ENCODE peak calls at places on chromosomes 16 and 17, in ten cellular contexts. One of them, this sample, is unnamed. For H3K4me1, the result is how much of the 10 kb centered on the place peaks cover.

GRCh38 chr16:74844041-74844826 is 69.6 kb upstream of the FA2H start:
- DNase-seq in adrenal gland: no peak
- DNase-seq in hepatocyte: no peak
- DNase-seq in IMR-90: no peak
- DNase-seq in psoas muscle: no peak
- DNase-seq in HAP-1: no peak
- DNase-seq in ovary: no peak
- DNase-seq in OCI-LY7: no peak
- DNase-seq in A549: no peak
- DNase-seq in effector memory CD4-positive, alpha-beta T cell: no peak
- DNase-seq in this sample: no peak

GRCh38 chr17:82775033-82775823 is 23.4 kb downstream of the TBCD start:
- DNase-seq in adrenal gland: peak
- DNase-seq in hepatocyte: peak
- DNase-seq in IMR-90: no peak
- DNase-seq in psoas muscle: peak
- DNase-seq in HAP-1: peak
- DNase-seq in ovary: peak
- DNase-seq in OCI-LY7: peak
- DNase-seq in A549: peak
- DNase-seq in effector memory CD4-positive, alpha-beta T cell: peak
- DNase-seq in this sample: peak

GRCh38 chr16:78184554-78185183 is 85.2 kb downstream of the WWOX start:
- DNase-seq in adrenal gland: no peak
- DNase-seq in hepatocyte: peak
- DNase-seq in IMR-90: peak
- DNase-seq in psoas muscle: no peak
- DNase-seq in HAP-1: no peak
- DNase-seq in ovary: no peak
- DNase-seq in OCI-LY7: no peak
- DNase-seq in A549: peak
- DNase-seq in effector memory CD4-positive, alpha-beta T cell: no peak
- DNase-seq in this sample: no peak

GRCh38 chr17:77923135-77923534 is 35.4 kb upstream of the TNRC6C start:
- DNase-seq in adrenal gland: no peak
- DNase-seq in hepatocyte: no peak
- DNase-seq in IMR-90: no peak
- DNase-seq in psoas muscle: no peak
- DNase-seq in HAP-1: no peak
- DNase-seq in ovary: no peak
- DNase-seq in OCI-LY7: no peak
- DNase-seq in A549: no peak
- DNase-seq in effector memory CD4-positive, alpha-beta T cell: no peak
- DNase-seq in this sample: no peak

GRCh38 chr16:75105306-75106061 is 11.1 kb downstream of the LDHD start:
- DNase-seq in adrenal gland: peak
- DNase-seq in hepatocyte: peak
- DNase-seq in IMR-90: peak
- DNase-seq in psoas muscle: peak
- DNase-seq in HAP-1: no peak
- DNase-seq in ovary: no peak
- DNase-seq in OCI-LY7: peak
- DNase-seq in A549: no peak
- DNase-seq in effector memory CD4-positive, alpha-beta T cell: no peak
- DNase-seq in this sample: no peak

GRCh38 chr17:74206332-74206818 is 2.9 kb downstream of the RPL38 start:
- DNase-seq in adrenal gland: no peak
- DNase-seq in hepatocyte: no peak
- DNase-seq in IMR-90: no peak
- DNase-seq in psoas muscle: no peak
- DNase-seq in HAP-1: no peak
- DNase-seq in ovary: no peak
- DNase-seq in OCI-LY7: no peak
- DNase-seq in A549: no peak
- DNase-seq in effector memory CD4-positive, alpha-beta T cell: no peak
- DNase-seq in this sample: no peak

GRCh38 chr16:88810868-88811599 is 694 bp downstream of the APRT start:
- DNase-seq in adrenal gland: peak
- DNase-seq in hepatocyte: peak
- DNase-seq in IMR-90: peak
- DNase-seq in psoas muscle: peak
- DNase-seq in HAP-1: peak
- DNase-seq in ovary: peak
- DNase-seq in OCI-LY7: peak
- DNase-seq in A549: peak
- DNase-seq in effector memory CD4-positive, alpha-beta T cell: peak
- DNase-seq in this sample: no peak

GRCh38 chr16:75550211-75550662 is 5.8 kb downstream of the TMEM231 start:
- DNase-seq in adrenal gland: peak
- DNase-seq in hepatocyte: peak
- DNase-seq in IMR-90: peak
- DNase-seq in psoas muscle: no peak
- DNase-seq in HAP-1: no peak
- DNase-seq in ovary: no peak
- DNase-seq in OCI-LY7: peak
- DNase-seq in A549: peak
- DNase-seq in effector memory CD4-positive, alpha-beta T cell: no peak
- DNase-seq in this sample: no peak

DNA sequence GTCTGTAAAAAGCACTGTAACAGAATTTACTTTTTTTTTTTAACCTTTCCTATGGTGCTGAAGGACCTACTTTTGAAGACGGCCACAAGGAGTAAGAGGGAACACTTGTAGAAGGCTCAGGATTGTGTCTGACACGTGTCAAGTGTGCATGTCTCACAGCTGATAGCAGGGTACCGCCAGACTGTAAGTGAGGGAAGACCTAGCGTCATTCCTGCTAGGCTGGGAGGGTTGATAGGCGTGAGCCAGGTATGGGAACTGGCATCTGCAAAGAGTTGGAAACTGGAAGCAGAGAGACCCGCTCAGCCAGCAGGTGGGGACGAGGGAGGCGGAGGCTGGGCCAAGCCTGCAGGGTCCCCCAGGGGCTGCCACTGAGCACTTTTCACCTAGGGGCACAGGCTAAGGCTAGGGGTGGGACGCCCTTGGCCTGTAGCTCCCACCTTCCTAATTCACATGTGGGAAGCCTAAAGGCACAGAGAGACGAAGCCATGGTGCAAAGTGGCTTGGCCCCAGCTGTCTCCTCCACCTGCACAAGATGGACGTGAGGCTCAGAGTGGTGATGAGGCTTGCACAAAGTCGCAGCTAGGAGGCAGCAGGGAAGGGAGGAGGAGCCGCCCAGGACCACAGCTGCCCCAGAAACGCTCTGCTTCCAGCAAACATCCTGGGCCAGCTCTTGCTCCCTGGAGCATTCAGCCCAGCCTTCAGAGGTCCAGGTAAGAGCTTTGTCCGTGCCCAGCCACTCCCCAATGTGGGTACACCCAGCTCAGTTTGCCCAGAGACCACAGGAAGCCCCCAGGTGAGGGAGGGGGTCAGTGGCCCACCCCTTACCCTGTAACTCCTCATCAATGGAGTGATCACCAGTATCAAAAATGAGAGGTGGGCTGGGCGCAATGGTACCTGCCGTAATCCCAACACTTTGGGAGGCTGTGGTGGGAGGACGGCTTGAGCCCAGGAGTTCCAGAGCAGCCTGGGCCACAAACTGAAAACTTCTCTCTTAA is 18.9 kb downstream of the VASN start:
- DNase-seq in adrenal gland: no peak
- DNase-seq in hepatocyte: no peak
- DNase-seq in IMR-90: no peak
- DNase-seq in psoas muscle: no peak
- DNase-seq in HAP-1: no peak
- DNase-seq in ovary: no peak
- DNase-seq in OCI-LY7: no peak
- DNase-seq in A549: no peak
- DNase-seq in effector memory CD4-positive, alpha-beta T cell: no peak
- DNase-seq in this sample: no peak
- H3K4me1 ChIP-seq in adrenal gland: under half
- H3K4me1 ChIP-seq in hepatocyte: half or more
- H3K4me1 ChIP-seq in IMR-90: under half
- H3K4me1 ChIP-seq in psoas muscle: under half
- H3K4me1 ChIP-seq in HAP-1: under half
- H3K4me1 ChIP-seq in ovary: under half
- H3K4me1 ChIP-seq in OCI-LY7: under half
- H3K4me1 ChIP-seq in A549: under half
- H3K4me1 ChIP-seq in effector memory CD4-positive, alpha-beta T cell: under half
- H3K4me1 ChIP-seq in this sample: half or more

GRCh38 chr17:70563301-70563820 is 394.0 kb downstream of the KCNJ2 start:
- DNase-seq in adrenal gland: no peak
- DNase-seq in hepatocyte: peak
- DNase-seq in IMR-90: peak
- DNase-seq in psoas muscle: no peak
- DNase-seq in HAP-1: no peak
- DNase-seq in ovary: no peak
- DNase-seq in OCI-LY7: no peak
- DNase-seq in A549: no peak
- DNase-seq in effector memory CD4-positive, alpha-beta T cell: no peak
- DNase-seq in this sample: no peak
- H3K4me1 ChIP-seq in adrenal gland: under half
- H3K4me1 ChIP-seq in hepatocyte: under half
- H3K4me1 ChIP-seq in IMR-90: under half
- H3K4me1 ChIP-seq in psoas muscle: under half
- H3K4me1 ChIP-seq in HAP-1: under half
- H3K4me1 ChIP-seq in ovary: under half
- H3K4me1 ChIP-seq in OCI-LY7: under half
- H3K4me1 ChIP-seq in A549: under half
- H3K4me1 ChIP-seq in effector memory CD4-positive, alpha-beta T cell: under half
- H3K4me1 ChIP-seq in this sample: under half

GRCh38 chr16:11129378-11129781 is 126.6 kb downstream of the SOCS1 start:
- DNase-seq in adrenal gland: no peak
- DNase-seq in hepatocyte: no peak
- DNase-seq in IMR-90: no peak
- DNase-seq in psoas muscle: no peak
- DNase-seq in HAP-1: no peak
- DNase-seq in ovary: no peak
- DNase-seq in OCI-LY7: no peak
- DNase-seq in A549: no peak
- DNase-seq in effector memory CD4-positive, alpha-beta T cell: no peak
- DNase-seq in this sample: no peak

GRCh38 chr16:11130978-11131665 is 124.9 kb downstream of the SOCS1 start:
- DNase-seq in adrenal gland: no peak
- DNase-seq in hepatocyte: no peak
- DNase-seq in IMR-90: no peak
- DNase-seq in psoas muscle: no peak
- DNase-seq in HAP-1: no peak
- DNase-seq in ovary: no peak
- DNase-seq in OCI-LY7: no peak
- DNase-seq in A549: no peak
- DNase-seq in effector memory CD4-positive, alpha-beta T cell: no peak
- DNase-seq in this sample: no peak

GRCh38 chr16:11133344-11133921 is 122.6 kb downstream of the SOCS1 start:
- DNase-seq in adrenal gland: peak
- DNase-seq in hepatocyte: peak
- DNase-seq in IMR-90: peak
- DNase-seq in psoas muscle: peak
- DNase-seq in HAP-1: no peak
- DNase-seq in ovary: peak
- DNase-seq in OCI-LY7: no peak
- DNase-seq in A549: no peak
- DNase-seq in effector memory CD4-positive, alpha-beta T cell: no peak
- DNase-seq in this sample: no peak

GRCh38 chr16:11134722-11135121 is 121.3 kb downstream of the SOCS1 start:
- DNase-seq in adrenal gland: no peak
- DNase-seq in hepatocyte: no peak
- DNase-seq in IMR-90: no peak
- DNase-seq in psoas muscle: peak
- DNase-seq in HAP-1: no peak
- DNase-seq in ovary: no peak
- DNase-seq in OCI-LY7: no peak
- DNase-seq in A549: no peak
- DNase-seq in effector memory CD4-positive, alpha-beta T cell: no peak
- DNase-seq in this sample: no peak

DNA sequence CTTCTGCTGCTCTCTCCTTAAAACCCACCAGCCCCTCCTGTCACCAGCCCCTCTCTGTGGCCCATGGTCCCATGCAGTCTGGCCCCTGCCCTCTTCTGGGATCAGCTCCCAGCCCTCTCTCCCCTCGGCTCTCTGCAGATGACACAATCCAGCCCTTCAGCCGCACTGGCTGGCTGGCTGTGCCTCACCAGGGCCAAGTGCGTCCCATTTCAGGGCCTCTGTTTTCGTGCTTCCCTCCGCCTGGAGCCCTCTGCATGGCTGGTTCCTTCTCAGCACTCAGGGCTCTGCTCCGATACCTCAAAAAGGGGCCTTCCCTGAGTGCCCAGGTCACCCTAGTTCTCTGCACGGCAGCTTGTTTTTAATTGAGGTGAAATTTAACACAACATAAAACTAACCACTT is 124.3 kb downstream of the SOCS1 start:
- DNase-seq in adrenal gland: no peak
- DNase-seq in hepatocyte: no peak
- DNase-seq in IMR-90: no peak
- DNase-seq in psoas muscle: no peak
- DNase-seq in HAP-1: no peak
- DNase-seq in ovary: no peak
- DNase-seq in OCI-LY7: no peak
- DNase-seq in A549: no peak
- DNase-seq in effector memory CD4-positive, alpha-beta T cell: no peak
- DNase-seq in this sample: no peak
- H3K4me1 ChIP-seq in adrenal gland: under half
- H3K4me1 ChIP-seq in hepatocyte: half or more
- H3K4me1 ChIP-seq in IMR-90: under half
- H3K4me1 ChIP-seq in psoas muscle: half or more
- H3K4me1 ChIP-seq in HAP-1: under half
- H3K4me1 ChIP-seq in ovary: under half
- H3K4me1 ChIP-seq in OCI-LY7: under half
- H3K4me1 ChIP-seq in A549: under half
- H3K4me1 ChIP-seq in effector memory CD4-positive, alpha-beta T cell: under half
- H3K4me1 ChIP-seq in this sample: under half

GRCh38 chr17:38885044-38885727 is 15.3 kb downstream of the LASP1 start:
- DNase-seq in adrenal gland: no peak
- DNase-seq in hepatocyte: peak
- DNase-seq in IMR-90: no peak
- DNase-seq in psoas muscle: no peak
- DNase-seq in HAP-1: no peak
- DNase-seq in ovary: no peak
- DNase-seq in OCI-LY7: no peak
- DNase-seq in A549: no peak
- DNase-seq in effector memory CD4-positive, alpha-beta T cell: no peak
- DNase-seq in this sample: no peak

GRCh38 chr17:38883592-38884526 is 14.0 kb downstream of the LASP1 start:
- DNase-seq in adrenal gland: no peak
- DNase-seq in hepatocyte: peak
- DNase-seq in IMR-90: no peak
- DNase-seq in psoas muscle: no peak
- DNase-seq in HAP-1: peak
- DNase-seq in ovary: no peak
- DNase-seq in OCI-LY7: no peak
- DNase-seq in A549: no peak
- DNase-seq in effector memory CD4-positive, alpha-beta T cell: no peak
- DNase-seq in this sample: no peak

GRCh38 chr17:38885728-38886642 is 16.1 kb downstream of the LASP1 start:
- DNase-seq in adrenal gland: no peak
- DNase-seq in hepatocyte: peak
- DNase-seq in IMR-90: peak
- DNase-seq in psoas muscle: no peak
- DNase-seq in HAP-1: peak
- DNase-seq in ovary: no peak
- DNase-seq in OCI-LY7: no peak
- DNase-seq in A549: no peak
- DNase-seq in effector memory CD4-positive, alpha-beta T cell: no peak
- DNase-seq in this sample: no peak

GRCh38 chr17:38879878-38880727 is 10.2 kb downstream of the LASP1 start:
- DNase-seq in adrenal gland: peak
- DNase-seq in hepatocyte: peak
- DNase-seq in IMR-90: peak
- DNase-seq in psoas muscle: no peak
- DNase-seq in HAP-1: peak
- DNase-seq in ovary: peak
- DNase-seq in OCI-LY7: peak
- DNase-seq in A549: peak
- DNase-seq in effector memory CD4-positive, alpha-beta T cell: no peak
- DNase-seq in this sample: no peak

GRCh38 chr17:38881600-38882191 is 11.8 kb downstream of the LASP1 start:
- DNase-seq in adrenal gland: peak
- DNase-seq in hepatocyte: peak
- DNase-seq in IMR-90: peak
- DNase-seq in psoas muscle: peak
- DNase-seq in HAP-1: no peak
- DNase-seq in ovary: peak
- DNase-seq in OCI-LY7: peak
- DNase-seq in A549: peak
- DNase-seq in effector memory CD4-positive, alpha-beta T cell: peak
- DNase-seq in this sample: no peak
- H3K4me1 ChIP-seq in adrenal gland: under half
- H3K4me1 ChIP-seq in hepatocyte: half or more
- H3K4me1 ChIP-seq in IMR-90: half or more
- H3K4me1 ChIP-seq in psoas muscle: under half
- H3K4me1 ChIP-seq in HAP-1: under half
- H3K4me1 ChIP-seq in ovary: under half
- H3K4me1 ChIP-seq in OCI-LY7: half or more
- H3K4me1 ChIP-seq in A549: half or more
- H3K4me1 ChIP-seq in effector memory CD4-positive, alpha-beta T cell: half or more
- H3K4me1 ChIP-seq in this sample: half or more

This sample was measured in neuronal stem cell.